ENCODE peak calls at places on chromosomes 11 and 22, in six cellular contexts. H, N, F, W, S and M are unnamed samples.

GRCh38 chr11:34182425-34182824 is 77.0 kb downstream of the NAT10 start:
- DNase-seq in S (no peak), W (no peak), F (no peak), H (no peak), N (no peak), M (no peak)

GRCh38 chr11:106395716-106396349 is 318.4 kb downstream of the AASDHPPT start:
- DNase-seq in N (no peak), S (no peak), W (peak; percentile 30), H (no peak), F (no peak), M (no peak)

GRCh38 chr11:89443366-89444303 is 47.5 kb downstream of the NOX4 start:
- DNase-seq in N (peak; percentile 40), W (no peak), H (no peak), S (no peak), F (no peak), M (no peak)

GRCh38 chr11:88508558-88508807 is 170.9 kb upstream of the CTSC start:
- DNase-seq in N (no peak), F (no peak), S (no peak), H (no peak), W (no peak), M (no peak)

GRCh38 chr11:13207665-13208594 is 69.7 kb upstream of the BMAL1 start:
- DNase-seq in N (peak; percentile 87), H (peak; percentile 73), F (peak; percentile 70), S (peak; percentile 84), W (peak; percentile 91), M (peak; percentile 55)

GRCh38 chr11:72446929-72447753 is 12.8 kb upstream of the CLPB start:
- DNase-seq in H (peak; percentile 44), F (no peak), N (peak; percentile 69), W (peak; percentile 75), S (peak; percentile 69), M (no peak)

GRCh38 chr11:45288395-45288794 is 2.3 kb upstream of the SYT13 start:
- DNase-seq in S (no peak), W (no peak), H (no peak), N (no peak), F (no peak), M (no peak)

GRCh38 chr11:4826425-4826824 is 5.3 kb downstream of the OR51F2 start:
- DNase-seq in F (no peak), N (peak; percentile 18), W (peak; percentile 12), S (peak; percentile 44), H (no peak), M (peak; percentile 24)

GRCh38 chr22:47116426-47117341 is 354.2 kb downstream of the TBC1D22A start:
- DNase-seq in W (no peak), F (peak; percentile 56), N (no peak), S (no peak), H (no peak), M (no peak)

GRCh38 chr22:42680648-42681047 is 31.5 kb upstream of the CYB5R3 start:
- DNase-seq in F (no peak), H (peak; percentile 85), N (peak; percentile 89), W (peak; percentile 98), S (peak; percentile 98), M (no peak)

GRCh38 chr11:62708423-62709261 is 1.2 kb downstream of the GNG3 start:
- DNase-seq in S (no peak), H (no peak), F (peak; percentile 74), N (no peak), W (no peak), M (no peak)

GRCh38 chr22:32627091-32627490 is 152.5 kb downstream of the FBXO7 start:
- DNase-seq in S (no peak), F (no peak), H (no peak), W (no peak), N (no peak), M (no peak)

GRCh38 chr11:39365809-39366436 is 2093.5 kb downstream of the LRRC4C start:
- DNase-seq in F (no peak), N (peak; percentile 17), H (no peak), S (no peak), W (no peak), M (no peak)

GRCh38 chr11:83035070-83035854 is 36.4 kb downstream of the RAB30 start:
- DNase-seq in H (no peak), S (no peak), N (no peak), W (peak; percentile 78), F (no peak), M (no peak)

GRCh38 chr11:61091373-61092279 is 10.7 kb upstream of the CD5 start:
- DNase-seq in F (no peak), N (peak; percentile 5), S (peak; percentile 12), H (no peak), W (peak; percentile 31), M (no peak)

GRCh38 chr11:3614742-3615171 is 27.0 kb downstream of the ART5 start:
- DNase-seq in S (no peak), F (peak; percentile 71), N (no peak), W (no peak), H (no peak), M (no peak)

GRCh38 chr11:35029979-35030378 is 109.0 kb upstream of the CD44 start:
- DNase-seq in S (peak; percentile 84), N (peak; percentile 80), H (peak; percentile 42), F (no peak), W (peak; percentile 95), M (no peak)

GRCh38 chr11:59713745-59714144 is at the start of gene OR10V1:
- DNase-seq in W (no peak), N (no peak), F (no peak), S (no peak), H (no peak), M (no peak)

GRCh38 chr11:42778193-42778592 is 533.6 kb upstream of the API5 start:
- DNase-seq in H (no peak), F (no peak), N (no peak), W (no peak), S (no peak), M (no peak)

GRCh38 chr11:8285228-8285627 is 21.6 kb upstream of the LMO1 start:
- DNase-seq in N (no peak), H (no peak), W (no peak), F (no peak), S (no peak), M (no peak)

GRCh38 chr22:24338701-24339451 is 68.2 kb downstream of the SPECC1L start:
- DNase-seq in F (no peak), H (no peak), S (peak; percentile 61), W (peak; percentile 31), N (peak; percentile 77), M (peak; percentile 26)

GRCh38 chr11:2837096-2837601 is 48.4 kb downstream of the CDKN1C start:
- DNase-seq in N (no peak), W (no peak), S (peak; percentile 11), H (no peak), F (peak; percentile 82), M (no peak)

GRCh38 chr11:95788921-95789505 is 569 bp downstream of the FAM76B start:
- DNase-seq in W (peak; percentile 45), H (no peak), N (peak; percentile 46), S (peak; percentile 43), F (no peak), M (no peak)
- TF ChIP-seq CTCF in W (peak; percentile 29), H (peak; percentile 39), N (peak; percentile 48), S (peak; percentile 42), F (peak; percentile 8), M (peak; percentile 40)

GRCh38 chr11:12086271-12087074 is 23.9 kb upstream of the MICAL2 start:
- DNase-seq in F (peak; percentile 70), W (peak; percentile 98), H (peak; percentile 95), S (peak; percentile 97), N (peak; percentile 96), M (peak; percentile 98)
- H3K4me3 ChIP-seq in F (no peak overlapping the region), W (peak overlapping the region; percentile 19), H (peak overlapping the region; percentile 29), S (peak overlapping the region; percentile 46), N (peak overlapping the region; percentile 16), M (peak overlapping the region; percentile 46)

GRCh38 chr22:48979482-48979881 is 848.2 kb downstream of the BRD1 start:
- DNase-seq in F (no peak), H (no peak), N (no peak), W (peak; percentile 0), S (no peak), M (no peak)
- TF ChIP-seq CTCF in F (no peak), H (no peak), N (no peak), W (no peak), S (no peak), M (no peak)

DNA sequence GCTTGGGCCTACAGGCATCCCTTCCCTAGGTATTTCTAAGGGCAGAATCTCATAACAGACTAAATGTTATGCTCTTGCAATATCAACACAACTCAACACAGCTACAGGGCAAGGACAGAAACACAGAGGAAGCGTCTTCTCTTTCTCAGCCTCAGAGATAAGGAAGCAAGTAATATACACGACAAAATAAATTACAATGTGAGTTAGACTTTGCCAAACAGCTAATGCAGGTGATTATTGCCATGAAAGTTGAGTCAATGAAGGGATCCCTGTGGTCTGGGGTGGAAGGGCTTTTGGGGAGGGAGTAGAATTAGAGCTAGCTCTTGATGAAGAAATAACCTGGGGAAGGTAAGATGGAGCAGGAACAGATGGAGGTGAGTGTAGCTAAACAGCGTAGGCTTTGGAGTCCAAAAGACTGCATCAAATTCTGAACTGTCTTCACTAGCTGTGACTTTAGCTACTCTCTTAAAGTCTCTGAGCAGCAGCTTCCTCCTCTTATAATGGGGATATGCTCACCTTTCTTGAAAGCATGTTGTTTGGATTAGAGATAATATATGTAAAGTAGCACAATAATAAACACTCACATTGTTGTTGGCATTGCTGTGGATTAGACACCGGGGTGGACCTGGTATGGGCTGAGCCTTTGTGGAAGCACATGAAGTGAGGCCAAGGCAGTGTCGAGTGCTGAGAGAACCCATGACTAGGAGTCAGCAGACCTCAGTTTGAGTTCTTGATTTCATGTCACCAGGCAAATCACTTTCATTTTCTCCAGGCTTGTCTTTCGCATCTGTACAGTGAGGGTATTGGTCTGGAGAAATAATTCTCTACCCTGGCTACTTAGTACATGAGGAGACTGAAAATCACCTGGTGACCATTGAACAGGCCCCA is 41.0 kb upstream of the AQP11 start:
- DNase-seq in F (no peak), N (no peak), H (no peak), S (no peak), W (no peak), M (no peak)
- H3K4me3 ChIP-seq in F (no peak overlapping the region), N (no peak overlapping the region), H (no peak overlapping the region), S (no peak overlapping the region), W (no peak overlapping the region), M (no peak overlapping the region)

GRCh38 chr11:67523556-67524479 is 572 bp upstream of the CABP2 start:
- DNase-seq in W (no peak), S (no peak), H (no peak), N (no peak), F (no peak), M (no peak)
- TF ChIP-seq CTCF in W (no peak), S (no peak), H (no peak), N (no peak), F (no peak), M (no peak)